ENCODE peak calls at places on chromosomes 13 and 19, in ten cellular contexts. L is lung; A is RWPE2; T is CD8-positive, alpha-beta memory T cell; H is foreskin keratinocyte; Z is uterus; E is H9; F is brain microvascular endothelial cell; D is astrocyte; R is substantia nigra. S is an unnamed sample.

GRCh38 chr19:45253396-45254027 is 2.4 kb downstream of the MARK4 start:
- DNase-seq in L (no peak), E (no peak), D (peak; percentile 17), R (no peak), F (peak; percentile 16), Z (no peak), T (peak; percentile 17), H (peak; percentile 8), A (no peak), S (peak; percentile 10)

GRCh38 chr13:55517312-55517711 is 1623.4 kb upstream of the PRR20A start:
- DNase-seq in Z (no peak), F (no peak), E (peak; percentile 41), A (no peak), R (no peak), H (no peak), L (no peak), D (no peak), T (no peak), S (no peak)

GRCh38 chr13:95644611-95645052 is at the start of gene DZIP1:
- DNase-seq in L (peak; percentile 58), A (peak; percentile 83), R (peak; percentile 28), H (no peak), F (peak; percentile 81), T (no peak), D (peak; percentile 81), Z (peak; percentile 85), E (peak; percentile 96), S (no peak)

GRCh38 chr19:8525401-8525684 is 11.4 kb upstream of the ZNF414 start:
- DNase-seq in T (no peak), D (no peak), E (no peak), L (no peak), A (no peak), F (no peak), H (no peak), Z (no peak), R (no peak), S (no peak)

GRCh38 chr13:22596157-22596863 is 584.5 kb upstream of the SGCG start:
- DNase-seq in Z (no peak), H (no peak), D (no peak), T (no peak), L (no peak), R (no peak), F (no peak), A (no peak), E (no peak), S (no peak)

GRCh38 chr19:19067276-19068072 is 3.7 kb downstream of the SLC25A42 start:
- DNase-seq in A (no peak), R (no peak), E (no peak), Z (no peak), D (no peak), T (no peak), L (no peak), H (no peak), F (no peak), S (no peak)

GRCh38 chr13:27359203-27359821 is 65.1 kb upstream of the GTF3A start:
- DNase-seq in D (no peak), H (no peak), F (peak; percentile 64), T (peak; percentile 22), E (peak; percentile 67), L (peak; percentile 67), R (peak; percentile 63), A (no peak), Z (peak; percentile 45), S (no peak)

GRCh38 chr13:42786696-42787095 is 5.3 kb downstream of the FAM216B start:
- DNase-seq in E (no peak), D (no peak), H (no peak), L (no peak), R (no peak), T (no peak), Z (no peak), A (no peak), F (no peak), S (no peak)

GRCh38 chr19:370641-371330 is 26.2 kb upstream of the MIER2 start:
- DNase-seq in R (no peak), E (no peak), T (no peak), L (no peak), F (no peak), D (no peak), A (peak; percentile 19), Z (no peak), H (no peak), S (no peak)

GRCh38 chr19:8367327-8368001 is 3.5 kb downstream of the ANGPTL4 start:
- DNase-seq in L (peak; percentile 72), D (peak; percentile 89), T (no peak), R (peak; percentile 61), H (peak; percentile 63), E (peak; percentile 86), F (peak; percentile 92), A (peak; percentile 97), Z (peak; percentile 85), S (peak; percentile 43)

GRCh38 chr13:27147530-27148170 is 24.0 kb downstream of the USP12 start:
- DNase-seq in T (no peak), Z (no peak), H (no peak), D (peak; percentile 36), R (no peak), E (no peak), A (no peak), L (no peak), F (no peak), S (no peak)

GRCh38 chr19:11088508-11089253 is 582 bp upstream of the LDLR start:
- DNase-seq in R (peak; percentile 29), E (no peak), D (no peak), H (no peak), A (no peak), L (no peak), F (no peak), T (no peak), Z (no peak), S (no peak)

GRCh38 chr13:50006426-50007135 is 8.7 kb upstream of the KCNRG start:
- DNase-seq in F (no peak), D (peak; percentile 21), E (no peak), T (no peak), Z (no peak), A (no peak), H (no peak), L (no peak), R (no peak), S (no peak)

GRCh38 chr13:44280461-44280860 is 93.2 kb upstream of the SERP2 start:
- DNase-seq in E (no peak), A (no peak), L (no peak), T (no peak), D (peak; percentile 80), R (no peak), Z (no peak), H (peak; percentile 56), F (peak; percentile 76), S (no peak)

GRCh38 chr13:37868691-37869505 is 674 bp downstream of the TRPC4 start:
- DNase-seq in D (peak; percentile 51), H (no peak), T (no peak), E (peak; percentile 38), L (no peak), Z (no peak), R (no peak), F (peak; percentile 46), A (no peak), S (no peak)

GRCh38 chr13:27270594-27271520 is at the start of gene RASL11A:
- DNase-seq in F (peak; percentile 81), A (peak; percentile 71), Z (peak; percentile 86), T (peak; percentile 67), H (peak; percentile 49), D (peak; percentile 75), E (peak; percentile 89), R (peak; percentile 77), L (peak; percentile 85), S (no peak)

GRCh38 chr13:97978661-97979450 is 25.4 kb downstream of the IPO5 start:
- DNase-seq in D (peak; percentile 22), H (no peak), T (no peak), L (no peak), A (no peak), E (no peak), F (no peak), R (no peak), Z (no peak), S (no peak)

GRCh38 chr13:51804295-51805172 is 571 bp upstream of the DHRS12 start:
- DNase-seq in E (no peak), L (no peak), R (peak; percentile 56), A (no peak), H (no peak), F (no peak), D (no peak), T (peak; percentile 23), Z (peak; percentile 61), S (no peak)

GRCh38 chr19:35349614-35350521 is 2.2 kb downstream of the FFAR1 start:
- DNase-seq in H (no peak), T (no peak), L (no peak), Z (no peak), E (peak; percentile 20), F (no peak), R (no peak), A (no peak), D (no peak), S (no peak)

GRCh38 chr19:39112338-39112890 is 13.2 kb upstream of the PAK4 start:
- DNase-seq in F (no peak), E (no peak), T (no peak), D (peak; percentile 27), R (no peak), H (peak; percentile 59), L (no peak), A (peak; percentile 96), Z (no peak), S (peak; percentile 81)

GRCh38 chr13:42653694-42654093 is 79.7 kb downstream of the TNFSF11 start:
- DNase-seq in H (no peak), E (no peak), D (no peak), A (no peak), T (no peak), L (no peak), F (no peak), R (no peak), Z (no peak), S (no peak)

GRCh38 chr19:5628919-5629481 is 6.1 kb downstream of the SAFB start:
- DNase-seq in T (no peak), A (no peak), Z (no peak), F (no peak), H (no peak), E (no peak), L (no peak), D (no peak), R (no peak), S (no peak)
- H3K27ac ChIP-seq in T (no peak overlapping the region), A (no peak overlapping the region), Z (no peak overlapping the region), F (no peak overlapping the region), H (no peak overlapping the region), E (no peak overlapping the region), L (no peak overlapping the region), D (peak overlapping the region; percentile 34), R (no peak overlapping the region), S (no peak overlapping the region)

GRCh38 chr13:59687028-59687427 is 476.7 kb downstream of the DIAPH3 start:
- DNase-seq in L (no peak), D (no peak), F (no peak), Z (no peak), E (no peak), H (no peak), R (no peak), T (no peak), A (no peak), S (no peak)
- H3K27ac ChIP-seq in L (no peak overlapping the region), D (no peak overlapping the region), F (no peak overlapping the region), Z (no peak overlapping the region), E (no peak overlapping the region), H (no peak overlapping the region), R (no peak overlapping the region), T (no peak overlapping the region), A (no peak overlapping the region), S (no peak overlapping the region)

GRCh38 chr19:2045501-2046045 is 5.5 kb downstream of the MKNK2 start:
- DNase-seq in A (no peak), H (no peak), T (no peak), D (no peak), Z (no peak), F (no peak), R (no peak), E (no peak), L (no peak), S (no peak)
- H3K27ac ChIP-seq in A (peak overlapping the region; percentile 83), H (no peak overlapping the region), T (no peak overlapping the region), D (no peak overlapping the region), Z (peak overlapping the region; percentile 35), F (no peak overlapping the region), R (no peak overlapping the region), E (no peak overlapping the region), L (peak overlapping the region; percentile 47), S (peak overlapping the region; percentile 76)

GRCh38 chr13:76216729-76217128 is 580.6 kb downstream of the LMO7 start:
- DNase-seq in H (no peak), Z (no peak), T (no peak), A (no peak), E (no peak), L (no peak), R (no peak), F (peak; percentile 4), D (peak; percentile 10), S (no peak)
- H3K27ac ChIP-seq in H (no peak overlapping the region), Z (no peak overlapping the region), T (no peak overlapping the region), A (no peak overlapping the region), E (no peak overlapping the region), L (no peak overlapping the region), R (no peak overlapping the region), F (no peak overlapping the region), D (no peak overlapping the region), S (no peak overlapping the region)

S was measured in epithelial cell of prostate.